ENCODE peak calls at places on chromosome 5, in eight cellular contexts. One of them, this sample, is unnamed.

GRCh38 chr5:6307304-6307703 is 71.0 kb downstream of the MED10 start:
- DNase-seq in SK-N-SH: no peak
- DNase-seq in mesendoderm: no peak
- DNase-seq in neural crest cell: no peak
- DNase-seq in AML-193: no peak
- DNase-seq in NCI-H460: no peak
- DNase-seq in heart right ventricle: no peak
- DNase-seq in T-helper 22 cell: no peak
- DNase-seq in this sample: no peak

GRCh38 chr5:139650689-139651501 is 2.7 kb downstream of the CXXC5 start:
- DNase-seq in T-helper 22 cell: no peak
- DNase-seq in NCI-H460: no peak
- DNase-seq in heart right ventricle: peak
- DNase-seq in mesendoderm: peak
- DNase-seq in SK-N-SH: peak
- DNase-seq in neural crest cell: no peak
- DNase-seq in AML-193: no peak
- DNase-seq in this sample: peak

GRCh38 chr5:137304227-137304874 is 194.8 kb downstream of the SPOCK1 start:
- DNase-seq in SK-N-SH: no peak
- DNase-seq in neural crest cell: no peak
- DNase-seq in heart right ventricle: peak
- DNase-seq in AML-193: no peak
- DNase-seq in mesendoderm: no peak
- DNase-seq in T-helper 22 cell: no peak
- DNase-seq in NCI-H460: no peak
- DNase-seq in this sample: no peak

GRCh38 chr5:11251242-11251641 is 490.2 kb upstream of the DAP start:
- DNase-seq in AML-193: no peak
- DNase-seq in T-helper 22 cell: no peak
- DNase-seq in NCI-H460: peak
- DNase-seq in heart right ventricle: no peak
- DNase-seq in mesendoderm: peak
- DNase-seq in neural crest cell: no peak
- DNase-seq in SK-N-SH: no peak
- DNase-seq in this sample: no peak

GRCh38 chr5:134133995-134134541 is 19.6 kb downstream of the TCF7 start:
- DNase-seq in neural crest cell: no peak
- DNase-seq in T-helper 22 cell: no peak
- DNase-seq in AML-193: no peak
- DNase-seq in NCI-H460: no peak
- DNase-seq in mesendoderm: no peak
- DNase-seq in SK-N-SH: no peak
- DNase-seq in heart right ventricle: no peak
- DNase-seq in this sample: no peak

GRCh38 chr5:2030131-2030530 is 147.4 kb upstream of the IRX4 start:
- DNase-seq in AML-193: no peak
- DNase-seq in T-helper 22 cell: no peak
- DNase-seq in neural crest cell: no peak
- DNase-seq in SK-N-SH: no peak
- DNase-seq in heart right ventricle: no peak
- DNase-seq in mesendoderm: peak
- DNase-seq in NCI-H460: no peak
- DNase-seq in this sample: no peak

GRCh38 chr5:159178978-159179377 is 30.4 kb downstream of the RNF145 start:
- DNase-seq in T-helper 22 cell: no peak
- DNase-seq in SK-N-SH: no peak
- DNase-seq in NCI-H460: peak
- DNase-seq in neural crest cell: no peak
- DNase-seq in AML-193: no peak
- DNase-seq in heart right ventricle: no peak
- DNase-seq in mesendoderm: no peak
- DNase-seq in this sample: no peak

GRCh38 chr5:138115254-138115653 is 24.0 kb downstream of the NME5 start:
- DNase-seq in T-helper 22 cell: no peak
- DNase-seq in SK-N-SH: no peak
- DNase-seq in neural crest cell: no peak
- DNase-seq in heart right ventricle: no peak
- DNase-seq in mesendoderm: no peak
- DNase-seq in NCI-H460: no peak
- DNase-seq in AML-193: no peak
- DNase-seq in this sample: no peak

GRCh38 chr5:78182838-78183237 is 111.7 kb downstream of the AP3B1 start:
- DNase-seq in AML-193: no peak
- DNase-seq in neural crest cell: no peak
- DNase-seq in mesendoderm: peak
- DNase-seq in heart right ventricle: no peak
- DNase-seq in NCI-H460: no peak
- DNase-seq in SK-N-SH: no peak
- DNase-seq in T-helper 22 cell: no peak
- DNase-seq in this sample: no peak

GRCh38 chr5:159198063-159199036 is 11.0 kb downstream of the RNF145 start:
- DNase-seq in mesendoderm: peak
- DNase-seq in AML-193: peak
- DNase-seq in T-helper 22 cell: no peak
- DNase-seq in neural crest cell: no peak
- DNase-seq in heart right ventricle: no peak
- DNase-seq in NCI-H460: no peak
- DNase-seq in SK-N-SH: no peak
- DNase-seq in this sample: no peak

GRCh38 chr5:76634661-76635060 is 11.5 kb upstream of the F2RL2 start:
- DNase-seq in NCI-H460: no peak
- DNase-seq in mesendoderm: peak
- DNase-seq in SK-N-SH: no peak
- DNase-seq in AML-193: no peak
- DNase-seq in neural crest cell: no peak
- DNase-seq in T-helper 22 cell: no peak
- DNase-seq in heart right ventricle: no peak
- DNase-seq in this sample: no peak

GRCh38 chr5:1152771-1153282 is 41.0 kb upstream of the SLC12A7 start:
- DNase-seq in SK-N-SH: no peak
- DNase-seq in AML-193: no peak
- DNase-seq in NCI-H460: no peak
- DNase-seq in mesendoderm: no peak
- DNase-seq in T-helper 22 cell: no peak
- DNase-seq in neural crest cell: no peak
- DNase-seq in heart right ventricle: peak
- DNase-seq in this sample: no peak

GRCh38 chr5:151624486-151624885 is 33.4 kb upstream of the FAT2 start:
- DNase-seq in AML-193: no peak
- DNase-seq in mesendoderm: no peak
- DNase-seq in T-helper 22 cell: no peak
- DNase-seq in neural crest cell: no peak
- DNase-seq in SK-N-SH: no peak
- DNase-seq in heart right ventricle: no peak
- DNase-seq in NCI-H460: no peak
- DNase-seq in this sample: no peak

GRCh38 chr5:132773601-132774355 is 3.3 kb downstream of the SEPTIN8 start:
- DNase-seq in mesendoderm: no peak
- DNase-seq in SK-N-SH: no peak
- DNase-seq in AML-193: peak
- DNase-seq in heart right ventricle: no peak
- DNase-seq in neural crest cell: no peak
- DNase-seq in T-helper 22 cell: no peak
- DNase-seq in NCI-H460: no peak
- DNase-seq in this sample: peak

GRCh38 chr5:86570427-86571083 is 47.2 kb upstream of the COX7C start:
- DNase-seq in NCI-H460: no peak
- DNase-seq in T-helper 22 cell: no peak
- DNase-seq in heart right ventricle: no peak
- DNase-seq in mesendoderm: no peak
- DNase-seq in AML-193: no peak
- DNase-seq in neural crest cell: no peak
- DNase-seq in SK-N-SH: peak
- DNase-seq in this sample: no peak

GRCh38 chr5:139749242-139749641 is 46.4 kb upstream of the PSD2 start:
- DNase-seq in T-helper 22 cell: no peak
- DNase-seq in mesendoderm: no peak
- DNase-seq in neural crest cell: no peak
- DNase-seq in SK-N-SH: no peak
- DNase-seq in heart right ventricle: no peak
- DNase-seq in NCI-H460: no peak
- DNase-seq in AML-193: no peak
- DNase-seq in this sample: no peak

GRCh38 chr5:115349001-115349817 is 52.8 kb upstream of the CCDC112 start:
- DNase-seq in heart right ventricle: no peak
- DNase-seq in mesendoderm: no peak
- DNase-seq in NCI-H460: peak
- DNase-seq in T-helper 22 cell: no peak
- DNase-seq in AML-193: no peak
- DNase-seq in neural crest cell: no peak
- DNase-seq in SK-N-SH: no peak
- DNase-seq in this sample: no peak

GRCh38 chr5:145483211-145483610 is 351.9 kb downstream of the PRELID2 start:
- DNase-seq in T-helper 22 cell: no peak
- DNase-seq in heart right ventricle: no peak
- DNase-seq in SK-N-SH: no peak
- DNase-seq in neural crest cell: no peak
- DNase-seq in AML-193: no peak
- DNase-seq in mesendoderm: no peak
- DNase-seq in NCI-H460: no peak
- DNase-seq in this sample: no peak

GRCh38 chr5:69188811-69189161 is 597 bp upstream of the CENPH start:
- DNase-seq in NCI-H460: no peak
- DNase-seq in mesendoderm: no peak
- DNase-seq in heart right ventricle: no peak
- DNase-seq in AML-193: no peak
- DNase-seq in T-helper 22 cell: no peak
- DNase-seq in neural crest cell: no peak
- DNase-seq in SK-N-SH: no peak
- DNase-seq in this sample: no peak

GRCh38 chr5:139294372-139295165 is 1.0 kb downstream of the MATR3 start:
- DNase-seq in T-helper 22 cell: peak
- DNase-seq in heart right ventricle: peak
- DNase-seq in neural crest cell: peak
- DNase-seq in SK-N-SH: peak
- DNase-seq in AML-193: peak
- DNase-seq in NCI-H460: peak
- DNase-seq in mesendoderm: peak
- DNase-seq in this sample: peak

GRCh38 chr5:177142029-177142681 is 8.6 kb downstream of the NSD1 start:
- DNase-seq in SK-N-SH: no peak
- DNase-seq in T-helper 22 cell: no peak
- DNase-seq in neural crest cell: no peak
- DNase-seq in heart right ventricle: no peak
- DNase-seq in AML-193: no peak
- DNase-seq in mesendoderm: peak
- DNase-seq in NCI-H460: no peak
- DNase-seq in this sample: no peak

This sample was measured in occipital lobe.